ENCODE peak calls at places on chromosomes 12 and 14, in nine cellular contexts. P, E, V, O, I, M, Y, L and G are unnamed samples.

GRCh38 chr12:26017484-26018211 is 59.2 kb downstream of the RASSF8 start:
- DNase-seq in P (peak), E (no peak), V (no peak), O (no peak), I (no peak), M (peak), Y (peak), L (peak), G (no peak)

GRCh38 chr12:89140580-89141236 is 211.6 kb downstream of the DUSP6 start:
- DNase-seq in P (no peak), E (no peak), V (no peak), O (no peak), I (peak), M (peak), Y (peak), L (no peak), G (peak)

GRCh38 chr12:68495666-68496065 is 115.0 kb upstream of the RAP1B start:
- DNase-seq in P (no peak), E (no peak), V (no peak), O (no peak), I (no peak), M (peak), Y (peak), L (peak), G (peak)

GRCh38 chr12:128612150-128612850 is 211.5 kb downstream of the SLC15A4 start:
- DNase-seq in P (no peak), E (no peak), V (no peak), O (no peak), I (no peak), M (no peak), Y (no peak), L (no peak), G (no peak)

GRCh38 chr14:93029911-93030555 is 85.7 kb downstream of the ITPK1 start:
- DNase-seq in P (no peak), E (no peak), V (no peak), O (no peak), I (no peak), M (no peak), Y (no peak), L (no peak), G (no peak)

GRCh38 chr12:28215021-28215420 is 24.8 kb downstream of the CCDC91 start:
- DNase-seq in P (no peak), E (no peak), V (no peak), O (no peak), I (no peak), M (no peak), Y (no peak), L (no peak), G (no peak)

GRCh38 chr12:25558566-25558965 is 5.5 kb upstream of the LMNTD1 start:
- DNase-seq in P (no peak), E (no peak), V (no peak), O (no peak), I (no peak), M (no peak), Y (peak), L (no peak), G (no peak)

GRCh38 chr12:108955225-108955835 is 65.5 kb downstream of the SVOP start:
- DNase-seq in P (no peak), E (no peak), V (no peak), O (peak), I (peak), M (peak), Y (peak), L (peak), G (peak)

GRCh38 chr14:77018785-77019184 is 9.7 kb downstream of the IRF2BPL start:
- DNase-seq in P (no peak), E (no peak), V (no peak), O (no peak), I (no peak), M (peak), Y (peak), L (no peak), G (no peak)

GRCh38 chr12:53098354-53098981 is 1.0 kb downstream of the IGFBP6 start:
- DNase-seq in P (peak), E (no peak), V (peak), O (no peak), I (peak), M (peak), Y (peak), L (no peak), G (peak)

GRCh38 chr14:103879570-103880333 is 32.4 kb upstream of the PPP1R13B start:
- DNase-seq in P (no peak), E (peak), V (no peak), O (peak), I (peak), M (no peak), Y (peak), L (no peak), G (no peak)

GRCh38 chr12:58358369-58358768 is 417.0 kb downstream of the ATP23 start:
- DNase-seq in P (no peak), E (no peak), V (no peak), O (no peak), I (no peak), M (no peak), Y (no peak), L (no peak), G (no peak)

GRCh38 chr14:37652042-37652441 is 56.6 kb downstream of the TTC6 start:
- DNase-seq in P (no peak), E (no peak), V (no peak), O (no peak), I (no peak), M (no peak), Y (no peak), L (no peak), G (no peak)

GRCh38 chr14:23076785-23077408 is 18.0 kb downstream of the ACIN1 start:
- DNase-seq in P (no peak), E (no peak), V (no peak), O (no peak), I (no peak), M (peak), Y (peak), L (peak), G (no peak)

GRCh38 chr14:65517635-65518542 is 105.4 kb downstream of the FUT8 start:
- DNase-seq in P (no peak), E (no peak), V (no peak), O (no peak), I (no peak), M (no peak), Y (no peak), L (no peak), G (no peak)

GRCh38 chr14:93857500-93857899 is 69.2 kb upstream of the PRIMA1 start:
- DNase-seq in P (no peak), E (no peak), V (no peak), O (peak), I (peak), M (no peak), Y (no peak), L (peak), G (no peak)

GRCh38 chr12:53381739-53382630 is 2.0 kb downstream of the SP1 start:
- DNase-seq in P (peak), E (peak), V (peak), O (peak), I (peak), M (peak), Y (peak), L (peak), G (no peak)

GRCh38 chr12:102120886-102121285 is 903 bp downstream of the PARPBP start:
- DNase-seq in P (no peak), E (no peak), V (no peak), O (no peak), I (no peak), M (peak), Y (peak), L (no peak), G (no peak)

GRCh38 chr14:36905272-36906046 is 243.8 kb downstream of the PAX9 start:
- DNase-seq in P (no peak), E (no peak), V (no peak), O (no peak), I (no peak), M (no peak), Y (no peak), L (no peak), G (no peak)

GRCh38 chr12:41962171-41962572 is 182.5 kb downstream of the GXYLT1 start:
- DNase-seq in P (peak), E (peak), V (no peak), O (no peak), I (peak), M (no peak), Y (no peak), L (no peak), G (no peak)

GRCh38 chr14:101595887-101596721 is 34.8 kb downstream of the DIO3 start:
- DNase-seq in P (no peak), E (no peak), V (no peak), O (no peak), I (no peak), M (no peak), Y (no peak), L (no peak), G (no peak)

GRCh38 chr14:58763210-58763609 is 125.4 kb downstream of the DACT1 start:
- DNase-seq in P (no peak), E (no peak), V (no peak), O (no peak), I (no peak), M (no peak), Y (no peak), L (no peak), G (no peak)

GRCh38 chr12:7834701-7835100 is 38.0 kb downstream of the SLC2A14 start:
- DNase-seq in P (no peak), E (no peak), V (no peak), O (no peak), I (no peak), M (no peak), Y (no peak), L (no peak), G (no peak)

GRCh38 chr14:58749066-58749669 is 111.4 kb downstream of the DACT1 start:
- DNase-seq in P (no peak), E (peak), V (no peak), O (peak), I (no peak), M (peak), Y (peak), L (peak), G (peak)

GRCh38 chr14:28661171-28661772 is 105.3 kb upstream of the FOXG1 start:
- DNase-seq in P (no peak), E (no peak), V (no peak), O (no peak), I (no peak), M (peak), Y (peak), L (no peak), G (peak)

DNA sequence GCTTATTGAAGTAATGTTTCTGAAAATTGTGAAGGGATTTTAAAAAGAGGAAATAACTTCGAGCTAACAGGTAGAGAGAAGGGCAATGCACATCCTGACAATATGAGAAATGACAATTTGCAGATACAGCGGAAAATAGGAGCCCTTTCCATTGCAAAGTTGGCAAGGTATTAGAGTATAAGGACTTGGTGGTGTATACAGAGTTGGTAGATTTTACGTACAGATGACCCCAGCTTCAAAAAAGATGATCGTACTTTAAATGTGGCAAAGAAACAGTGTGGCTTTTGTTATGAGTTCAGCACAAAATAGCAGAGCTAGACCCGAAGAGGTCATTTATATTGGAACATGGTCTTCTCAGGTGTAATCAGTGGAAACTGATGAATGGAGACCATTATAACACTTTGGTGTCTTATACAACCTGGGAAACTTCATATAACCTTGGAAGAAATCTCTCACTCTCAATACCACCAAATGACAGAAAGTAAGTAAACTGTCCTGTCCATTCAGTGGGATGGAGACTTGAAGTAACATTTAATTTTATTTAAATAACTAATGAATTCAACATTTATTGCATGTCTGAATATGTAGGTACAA is 2.3 kb downstream of the CLEC2B start:
- DNase-seq in P (no peak), E (no peak), V (no peak), O (no peak), I (no peak), M (no peak), Y (no peak), L (no peak), G (no peak)
- H3K4me3 ChIP-seq in P (peak), E (no peak), V (peak), O (peak), I (peak), M (no peak), Y (peak), L (no peak), G (no peak)

GRCh38 chr14:63598821-63599220 is 42.9 kb downstream of the WDR89 start:
- DNase-seq in P (no peak), E (no peak), V (no peak), O (no peak), I (no peak), M (no peak), Y (no peak), L (no peak), G (no peak)

GRCh38 chr14:63594455-63595372 is 47.0 kb downstream of the WDR89 start:
- DNase-seq in P (no peak), E (no peak), V (no peak), O (no peak), I (no peak), M (no peak), Y (no peak), L (no peak), G (no peak)

DNA sequence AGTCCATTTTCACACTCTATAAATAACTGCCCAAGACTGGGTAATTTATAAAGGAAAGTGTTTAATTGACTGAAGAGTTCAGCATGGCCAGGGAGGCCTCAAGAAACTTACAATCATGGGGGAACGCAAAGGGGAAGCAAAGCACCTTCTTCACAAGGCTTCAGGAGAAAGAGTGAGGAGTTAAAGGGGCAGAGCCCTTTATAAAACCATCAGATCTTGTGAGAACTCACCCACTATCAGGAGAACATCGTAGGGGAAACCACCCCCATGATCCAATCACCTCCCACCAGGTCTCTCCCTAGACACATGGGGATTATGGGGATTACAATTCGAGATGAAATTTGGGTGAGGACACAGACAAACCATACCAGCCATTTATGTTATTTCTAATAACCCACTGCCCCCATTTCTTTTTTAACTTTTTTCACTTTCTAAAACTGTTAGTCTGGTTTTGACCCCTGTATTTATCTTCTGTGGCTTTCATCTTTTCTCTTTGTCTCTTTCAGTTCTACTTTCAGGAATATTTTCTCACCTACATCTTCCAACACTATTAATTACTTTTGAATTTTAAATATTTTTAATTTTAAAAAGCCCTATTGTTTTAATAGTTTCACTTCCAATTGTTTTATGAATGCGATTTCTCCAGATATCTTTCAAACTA is 44.5 kb downstream of the WDR89 start:
- DNase-seq in P (no peak), E (no peak), V (no peak), O (no peak), I (no peak), M (no peak), Y (no peak), L (no peak), G (no peak)
- H3K4me3 ChIP-seq in P (no peak), E (no peak), V (no peak), O (no peak), I (no peak), M (no peak), Y (no peak), L (no peak), G (no peak)

GRCh38 chr12:4545195-4545594 is 6.5 kb downstream of the RAD51AP1 start:
- DNase-seq in P (no peak), E (no peak), V (no peak), O (no peak), I (no peak), M (no peak), Y (no peak), L (no peak), G (no peak)

GRCh38 chr12:4538207-4539160 is at the start of gene RAD51AP1:
- DNase-seq in P (peak), E (peak), V (peak), O (peak), I (peak), M (peak), Y (peak), L (peak), G (peak)

GRCh38 chr12:4539167-4539870 is 629 bp downstream of the RAD51AP1 start:
- DNase-seq in P (no peak), E (no peak), V (no peak), O (no peak), I (no peak), M (no peak), Y (peak), L (no peak), G (no peak)

GRCh38 chr12:4540170-4540569 is 1.5 kb downstream of the RAD51AP1 start:
- DNase-seq in P (no peak), E (no peak), V (no peak), O (no peak), I (no peak), M (no peak), Y (no peak), L (no peak), G (no peak)

DNA sequence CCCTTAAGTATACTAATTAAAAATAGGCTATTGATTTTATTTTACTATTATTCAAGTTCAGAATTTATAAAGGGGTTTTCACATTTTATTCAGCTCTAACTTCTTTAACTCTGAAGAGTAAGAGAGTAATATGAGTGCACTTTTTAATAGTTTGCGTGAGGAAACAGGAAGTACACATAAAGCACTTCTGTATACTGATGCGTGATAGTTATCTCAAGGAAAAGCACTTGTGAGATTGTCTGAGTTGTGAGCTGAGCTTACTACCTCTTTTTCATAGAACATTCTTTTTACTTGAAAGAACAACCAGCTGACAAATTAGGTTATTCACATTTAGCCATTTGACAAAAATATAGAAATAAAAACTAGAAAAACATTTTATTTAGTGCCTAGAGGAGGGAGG is 1.9 kb downstream of the RAD51AP1 start:
- DNase-seq in P (no peak), E (no peak), V (no peak), O (no peak), I (no peak), M (no peak), Y (no peak), L (no peak), G (no peak)
- H3K4me3 ChIP-seq in P (no peak), E (no peak), V (no peak), O (no peak), I (no peak), M (no peak), Y (no peak), L (no peak), G (no peak)

GRCh38 chr14:53064461-53064860 is 88.7 kb downstream of the DDHD1 start:
- DNase-seq in P (no peak), E (no peak), V (no peak), O (no peak), I (no peak), M (no peak), Y (no peak), L (no peak), G (no peak)
- H3K4me3 ChIP-seq in P (no peak), E (no peak), V (no peak), O (no peak), I (no peak), M (no peak), Y (no peak), L (no peak), G (no peak)

DNA sequence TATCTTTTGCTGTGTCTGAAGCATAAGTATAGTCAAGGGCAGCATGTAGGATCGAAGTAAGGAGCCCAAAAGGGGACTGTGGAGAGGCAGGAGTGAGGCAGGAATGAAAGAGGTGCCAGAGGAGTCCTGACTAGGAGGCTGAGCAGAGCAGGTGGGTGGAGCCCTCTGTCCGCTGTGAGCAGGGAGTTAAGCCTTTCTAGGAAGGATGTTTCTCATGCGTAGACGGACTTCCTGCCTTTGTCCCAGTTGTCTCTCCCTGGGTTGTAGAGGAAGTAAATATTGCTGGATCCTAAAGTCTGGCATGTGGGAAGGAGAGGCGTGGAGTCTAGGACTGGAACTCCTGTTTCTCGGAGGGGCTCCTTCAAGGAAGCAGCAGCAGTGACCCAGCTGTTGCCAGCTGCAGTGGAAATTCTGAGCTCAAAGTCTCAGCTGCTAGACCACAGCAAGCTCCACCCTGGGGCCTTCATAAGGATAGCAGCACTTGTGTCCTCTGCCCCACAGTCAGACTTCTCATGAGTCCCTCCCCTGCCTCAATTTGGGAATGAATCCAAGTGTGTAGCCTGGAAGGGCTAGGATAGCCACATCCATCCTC is 44.0 kb downstream of the RBMS2 start:
- DNase-seq in P (peak), E (peak), V (no peak), O (no peak), I (peak), M (peak), Y (peak), L (peak), G (peak)
- H3K4me3 ChIP-seq in P (peak), E (no peak), V (no peak), O (no peak), I (no peak), M (peak), Y (no peak), L (no peak), G (peak)

DNA sequence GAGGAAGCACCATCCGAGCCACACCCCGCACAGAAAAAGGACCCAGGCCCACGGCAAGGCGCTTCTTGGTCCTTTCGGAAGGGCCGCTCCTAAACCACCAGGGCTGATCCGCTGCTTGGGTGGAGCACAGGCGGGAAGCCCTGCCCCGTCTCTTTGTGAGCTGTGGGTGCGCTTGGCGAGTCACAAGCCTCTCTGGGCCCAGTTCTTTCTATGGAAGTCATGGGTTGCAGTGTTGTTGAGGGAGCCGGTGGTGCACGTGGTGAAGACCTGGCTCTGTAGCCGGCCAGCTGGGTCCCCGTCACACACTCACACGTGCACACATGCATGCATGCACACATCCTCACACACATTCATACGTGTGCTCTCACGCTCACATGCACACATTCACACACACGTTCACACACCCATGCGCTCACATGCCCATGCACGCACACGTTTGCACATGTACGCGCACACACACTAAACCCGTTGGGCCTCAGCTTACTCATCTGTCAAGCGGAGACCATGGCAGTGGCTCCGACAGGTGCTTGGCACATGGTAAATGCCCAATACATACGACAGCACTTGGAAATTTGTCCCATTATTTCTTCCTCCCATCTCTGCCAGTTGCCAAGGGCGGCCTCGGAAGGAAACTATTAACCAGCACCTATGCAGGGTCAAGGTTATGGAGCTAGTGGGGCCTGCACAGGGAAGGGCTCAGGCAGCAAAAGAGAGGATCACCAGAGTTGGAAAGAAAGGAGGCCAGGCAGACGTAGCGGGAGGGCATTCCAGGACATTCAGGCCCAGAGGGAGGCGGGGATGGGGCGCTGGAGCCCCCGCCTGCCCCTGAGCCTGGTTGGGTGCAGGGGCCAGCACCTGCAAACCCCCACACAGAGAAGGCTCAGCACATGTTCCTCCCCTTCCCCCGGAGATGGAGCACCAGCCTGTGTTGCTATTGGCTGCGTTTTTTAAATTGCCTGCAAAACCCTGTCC is 96.9 kb downstream of the SETD3 start:
- DNase-seq in P (no peak), E (no peak), V (no peak), O (no peak), I (no peak), M (no peak), Y (no peak), L (no peak), G (no peak)
- H3K4me3 ChIP-seq in P (no peak), E (no peak), V (no peak), O (no peak), I (no peak), M (no peak), Y (no peak), L (no peak), G (no peak)